ENCODE peak calls at places on chromosomes 16 and 17, in six cellular contexts. B is CD4-positive, alpha-beta T cell; I is T-helper 1 cell; Z is stimulated activated CD4-positive, alpha-beta T cell treated with anti-CD3 and anti-CD28 coated beads, Interleukin-15, amount 100 ng/mL, for 1 hour; K is activated T-helper 1 cell treated with Interleukin-2 at 50 U/mL for 16 hours; F is midbrain. G is an unnamed sample.

GRCh38 chr17:37483311-37484039 is 6.2 kb upstream of the DUSP14 start:
- DNase-seq in B (no peak), I (no peak), Z (no peak), K (no peak), F (no peak), G (no peak)

GRCh38 chr17:9116311-9116820 is 95.1 kb downstream of the NTN1 start:
- DNase-seq in B (no peak), I (no peak), Z (no peak), K (no peak), F (no peak), G (no peak)

GRCh38 chr16:711084-711483 is 3.8 kb upstream of the METRN start:
- DNase-seq in B (no peak), I (no peak), Z (no peak), K (no peak), F (no peak), G (no peak)

GRCh38 chr17:44828919-44829557 is 1.0 kb downstream of the GJC1 start:
- DNase-seq in B (no peak), I (no peak), Z (no peak), K (no peak), F (no peak), G (no peak)

GRCh38 chr17:72812823-72813222 is 279.7 kb downstream of the SLC39A11 start:
- DNase-seq in B (no peak), I (no peak), Z (no peak), K (no peak), F (no peak), G (peak; percentile 50)

GRCh38 chr16:64589836-64590235 is 532.0 kb downstream of the CDH11 start:
- DNase-seq in B (no peak), I (no peak), Z (no peak), K (no peak), F (no peak), G (peak; percentile 90)

GRCh38 chr16:8686031-8686621 is 11.7 kb downstream of the ABAT start:
- DNase-seq in B (no peak), I (no peak), Z (no peak), K (no peak), F (peak; percentile 56), G (no peak)

GRCh38 chr16:4377573-4378146 is 6.0 kb downstream of the VASN start:
- DNase-seq in B (no peak), I (no peak), Z (no peak), K (no peak), F (peak; percentile 26), G (no peak)

GRCh38 chr17:46013502-46014165 is 14.6 kb downstream of the STH start:
- DNase-seq in B (no peak), I (no peak), Z (no peak), K (no peak), F (peak; percentile 45), G (no peak)

GRCh38 chr17:76036497-76037380 is 9.6 kb upstream of the EVPL start:
- DNase-seq in B (no peak), I (no peak), Z (no peak), K (no peak), F (no peak), G (no peak)

GRCh38 chr17:34780438-34780837 is 180.8 kb downstream of the CCT6B start:
- DNase-seq in B (no peak), I (no peak), Z (no peak), K (no peak), F (no peak), G (no peak)

GRCh38 chr17:17774009-17774881 is 62.5 kb downstream of the SREBF1 start:
- DNase-seq in B (no peak), I (no peak), Z (no peak), K (no peak), F (peak; percentile 32), G (peak; percentile 33)

GRCh38 chr16:25855818-25856217 is 164.1 kb downstream of the HS3ST4 start:
- DNase-seq in B (no peak), I (no peak), Z (no peak), K (no peak), F (no peak), G (no peak)

GRCh38 chr17:45431531-45432404 is 902 bp downstream of the ARHGAP27 start:
- DNase-seq in B (peak; percentile 47), I (peak; percentile 58), Z (peak; percentile 42), K (peak; percentile 52), F (no peak), G (peak; percentile 76)

G was measured in NCI-H226.